ENCODE peak calls at places on chromosomes 12 and 14, in seven cellular contexts. U is heart right ventricle, J is Caco-2, B is AG10803, T is PC-3, E is dorsolateral prefrontal cortex, C is tibial nerve. W is an unnamed sample.

GRCh38 chr12:49023812-49024211 is 5.2 kb upstream of the PRKAG1 start:
- DNase-seq in E (no peak), J (no peak), B (no peak), T (no peak), C (no peak), U (no peak), W (no peak)

GRCh38 chr12:91274886-91275285 is 92.3 kb upstream of the DCN start:
- DNase-seq in B (peak; percentile 65), E (no peak), T (no peak), J (no peak), U (peak; percentile 41), C (no peak), W (peak; percentile 75)

GRCh38 chr12:132153501-132154340 is 9.5 kb downstream of the NOC4L start:
- DNase-seq in J (peak; percentile 67), C (peak; percentile 31), T (peak; percentile 86), B (peak; percentile 63), E (peak; percentile 60), U (peak; percentile 42), W (no peak)

GRCh38 chr12:54578778-54579177 is 9.7 kb downstream of the PPP1R1A start:
- DNase-seq in E (no peak), T (no peak), C (no peak), U (no peak), J (no peak), B (no peak), W (no peak)

GRCh38 chr12:71838231-71838630 is 1.3 kb upstream of the TBC1D15 start:
- DNase-seq in E (no peak), U (no peak), B (no peak), C (no peak), J (no peak), T (no peak), W (no peak)

GRCh38 chr12:52258335-52258901 is 16.0 kb upstream of the KRT86 start:
- DNase-seq in B (peak; percentile 26), E (no peak), J (no peak), U (no peak), C (no peak), T (no peak), W (no peak)

GRCh38 chr14:77040995-77041744 is 12.7 kb upstream of the IRF2BPL start:
- DNase-seq in T (peak; percentile 50), J (no peak), E (no peak), C (no peak), U (no peak), B (no peak), W (no peak)

GRCh38 chr12:66279127-66279712 is 23.1 kb upstream of the HELB start:
- DNase-seq in B (no peak), J (peak; percentile 30), E (no peak), T (peak; percentile 41), U (no peak), C (no peak), W (no peak)

GRCh38 chr14:69299286-69300035 is 39.5 kb downstream of the GALNT16 start:
- DNase-seq in C (no peak), B (no peak), E (peak; percentile 12), T (no peak), J (peak; percentile 11), U (no peak), W (no peak)

GRCh38 chr14:25122188-25122587 is 72.2 kb upstream of the STXBP6 start:
- DNase-seq in T (no peak), C (no peak), U (no peak), E (no peak), J (no peak), B (peak; percentile 74), W (no peak)

GRCh38 chr14:72745546-72745945 is 148.4 kb downstream of the DPF3 start:
- DNase-seq in C (no peak), B (peak; percentile 86), E (no peak), J (no peak), U (no peak), T (peak; percentile 98), W (no peak)

GRCh38 chr12:53222170-53223005 is 9.6 kb downstream of the RARG start:
- DNase-seq in J (no peak), B (peak; percentile 76), U (no peak), T (no peak), C (no peak), E (no peak), W (no peak)

GRCh38 chr12:116931665-116932064 is 20.9 kb downstream of the FBXW8 start:
- DNase-seq in E (no peak), J (no peak), C (no peak), T (no peak), B (no peak), U (no peak), W (no peak)

GRCh38 chr12:31750747-31751039 is 21.9 kb upstream of the AMN1 start:
- DNase-seq in U (no peak), C (no peak), T (no peak), B (no peak), E (no peak), J (no peak), W (no peak)

GRCh38 chr14:21631084-21631483 is 3.7 kb downstream of the OR10G2 start:
- DNase-seq in T (peak; percentile 83), E (no peak), U (no peak), J (peak; percentile 44), C (no peak), B (no peak), W (peak; percentile 93)

GRCh38 chr12:50482566-50482965 is 22.2 kb upstream of the DIP2B start:
- DNase-seq in C (no peak), B (no peak), J (no peak), E (no peak), T (peak; percentile 24), U (no peak), W (no peak)

GRCh38 chr14:102781063-102781462 is 3.8 kb downstream of the TRAF3 start:
- DNase-seq in E (no peak), C (no peak), B (no peak), J (no peak), U (no peak), T (no peak), W (no peak)

GRCh38 chr14:32932302-32932920 is 6.3 kb upstream of the NPAS3 start:
- DNase-seq in T (no peak), E (no peak), U (no peak), J (no peak), C (no peak), B (no peak), W (no peak)

GRCh38 chr12:58529897-58530296 is 390.4 kb downstream of the LRIG3 start:
- DNase-seq in U (no peak), T (peak; percentile 86), C (no peak), E (no peak), J (no peak), B (peak; percentile 97), W (no peak)
- H3K4me3 ChIP-seq in U (no peak overlapping the region), T (peak overlapping the region; percentile 13), C (no peak overlapping the region), E (no peak overlapping the region), J (no peak overlapping the region), B (no peak overlapping the region), W (no peak overlapping the region)

DNA sequence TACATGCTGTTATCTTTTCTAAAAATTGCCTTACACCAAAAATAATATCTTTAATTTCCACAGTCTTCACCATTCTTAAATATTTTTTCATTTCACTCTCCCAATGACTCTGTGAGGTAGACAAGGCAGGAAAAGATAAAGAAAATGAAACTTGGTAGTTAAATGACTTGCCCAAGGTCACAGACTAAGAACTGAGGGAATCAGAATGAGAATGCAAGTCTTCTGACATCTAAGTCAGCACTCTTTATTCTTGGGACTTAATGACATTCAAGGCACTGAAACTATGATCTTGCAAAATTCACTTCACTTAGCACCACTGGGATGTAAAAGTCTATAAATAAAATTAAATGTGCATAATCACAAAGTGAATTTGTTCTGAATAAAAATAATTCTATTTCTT is 104.5 kb downstream of the SLC2A13 start:
- DNase-seq in C (no peak), U (no peak), J (no peak), T (no peak), E (no peak), B (no peak), W (no peak)
- H3K4me3 ChIP-seq in C (no peak overlapping the region), U (no peak overlapping the region), J (no peak overlapping the region), T (no peak overlapping the region), E (no peak overlapping the region), B (no peak overlapping the region), W (no peak overlapping the region)

DNA sequence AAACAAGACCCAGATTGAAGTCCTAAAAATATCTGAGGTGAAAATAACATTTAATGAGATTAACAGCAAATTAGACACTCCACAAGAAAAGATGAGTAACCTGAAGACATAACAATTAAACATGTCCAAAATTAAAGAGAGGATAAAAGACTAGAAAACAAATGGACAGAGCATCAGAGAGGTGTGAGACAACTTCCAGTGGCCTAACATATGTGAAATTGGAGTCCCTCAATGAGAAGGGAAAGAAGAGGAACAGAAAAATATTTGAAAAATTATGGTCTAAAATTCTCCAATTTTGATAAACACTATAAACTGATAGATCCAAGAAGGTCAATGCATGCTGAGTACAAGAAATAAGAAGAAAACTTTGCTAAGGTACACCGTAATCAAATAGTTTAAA is 151.9 kb downstream of the KITLG start:
- DNase-seq in C (no peak), J (no peak), B (no peak), U (no peak), T (no peak), E (no peak), W (no peak)
- H3K4me3 ChIP-seq in C (no peak overlapping the region), J (no peak overlapping the region), B (no peak overlapping the region), U (no peak overlapping the region), T (no peak overlapping the region), E (no peak overlapping the region), W (no peak overlapping the region)

GRCh38 chr14:105165134-105165704 is 3.4 kb downstream of the JAG2 start:
- DNase-seq in B (no peak), T (no peak), U (no peak), C (no peak), E (no peak), J (no peak), W (no peak)

GRCh38 chr14:105167303-105168092 is 1.1 kb downstream of the JAG2 start:
- DNase-seq in E (no peak), T (peak; percentile 50), C (no peak), U (no peak), B (no peak), J (peak; percentile 66), W (peak; percentile 45)

GRCh38 chr14:105168093-105168420 is 519 bp downstream of the JAG2 start:
- DNase-seq in E (no peak), B (no peak), C (no peak), J (no peak), U (no peak), T (no peak), W (no peak)

GRCh38 chr14:105165761-105166485 is 2.7 kb downstream of the JAG2 start:
- DNase-seq in C (no peak), E (no peak), U (no peak), J (no peak), B (no peak), T (no peak), W (no peak)

DNA sequence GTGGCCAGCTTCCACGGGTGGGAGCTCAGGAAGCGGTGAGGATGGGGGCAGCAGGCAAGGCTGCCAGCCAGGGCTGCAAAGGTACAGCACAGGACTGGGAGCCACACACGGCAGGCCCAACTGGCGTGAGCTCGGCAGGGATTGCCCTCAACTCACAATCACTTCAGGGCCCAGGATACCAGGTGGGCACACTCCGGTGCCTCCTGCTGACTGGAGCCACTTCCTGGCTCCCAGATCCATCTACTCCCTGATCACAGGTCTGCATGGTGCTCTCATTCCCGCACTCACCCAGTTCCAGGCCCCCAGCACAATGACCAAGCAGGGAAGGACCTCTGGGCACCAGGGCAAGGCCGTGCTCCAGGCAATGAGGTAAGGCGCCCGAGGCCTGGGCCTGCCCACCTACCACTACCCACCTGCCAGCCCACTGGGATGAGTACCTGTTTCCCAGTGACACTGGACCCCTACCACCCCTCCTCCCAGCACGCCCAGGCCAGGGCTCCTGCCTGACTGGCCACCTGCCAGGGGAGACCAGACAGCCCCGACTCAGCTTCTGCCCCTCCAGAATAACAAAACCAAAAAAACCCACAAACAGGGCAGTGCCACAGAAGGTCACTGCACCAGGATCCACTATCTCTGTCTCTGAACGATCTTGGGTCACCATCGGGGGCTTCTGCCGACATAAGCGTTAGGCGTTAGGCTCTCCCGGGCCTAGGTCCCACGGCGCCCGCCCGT is 1.8 kb downstream of the JAG2 start:
- DNase-seq in J (no peak), C (no peak), T (no peak), B (no peak), E (no peak), U (no peak), W (no peak)
- H3K4me3 ChIP-seq in J (peak overlapping the region; percentile 80), C (no peak overlapping the region), T (peak overlapping the region; percentile 63), B (no peak overlapping the region), E (peak overlapping the region; percentile 24), U (no peak overlapping the region), W (peak overlapping the region; percentile 62)

W was measured in LNCaP clone FGC.